ENCODE peak calls at places on chromosomes 12 and 14, in four cellular contexts. M is mammary epithelial cell; C is CD8-positive, alpha-beta T cell; F is fibroblast of the aortic adventitia. G is an unnamed sample.

GRCh38 chr12:114411081-114411836 is 5.3 kb upstream of the TBX5 start:
- DNase-seq in F (no peak), C (no peak), M (no peak), G (no peak)

GRCh38 chr12:93183940-93184663 is 193.6 kb upstream of the NUDT4 start:
- DNase-seq in M (no peak), F (peak), C (no peak), G (no peak)

GRCh38 chr14:105292810-105293711 is 7.7 kb downstream of the BRF1 start:
- DNase-seq in M (no peak), F (no peak), C (no peak), G (no peak)

GRCh38 chr14:72516936-72517408 is 376.9 kb downstream of the DPF3 start:
- DNase-seq in M (peak), C (peak), F (peak), G (peak)

GRCh38 chr14:61663312-61663974 is 31.9 kb upstream of the HIF1A start:
- DNase-seq in M (no peak), F (no peak), C (no peak), G (no peak)

GRCh38 chr14:88556581-88556980 is 1.8 kb upstream of the PTPN21 start:
- DNase-seq in F (peak), C (no peak), M (no peak), G (no peak)

GRCh38 chr12:113932411-113933196 is 33.5 kb downstream of the RBM19 start:
- DNase-seq in F (peak), C (no peak), M (no peak), G (peak)

GRCh38 chr14:34328178-34328577 is 133.9 kb downstream of the SPTSSA start:
- DNase-seq in C (no peak), F (no peak), M (no peak), G (no peak)

GRCh38 chr14:74867673-74868072 is 8.3 kb downstream of the PROX2 start:
- DNase-seq in M (no peak), C (peak), F (peak), G (no peak)

GRCh38 chr14:97848351-97848980 is 1051.3 kb downstream of the VRK1 start:
- DNase-seq in M (no peak), C (no peak), F (no peak), G (no peak)

GRCh38 chr14:35940291-35940690 is 114.2 kb downstream of the BRMS1L start:
- DNase-seq in F (no peak), M (no peak), C (no peak), G (no peak)

GRCh38 chr12:7068240-7068993 is 7.9 kb downstream of the C1S start:
- DNase-seq in C (no peak), M (no peak), F (peak), G (no peak)

GRCh38 chr14:95533391-95533821 is 1.4 kb upstream of the GLRX5 start:
- DNase-seq in F (peak), M (no peak), C (no peak), G (no peak)

GRCh38 chr12:12508612-12509011 is 54.1 kb downstream of the DUSP16 start:
- DNase-seq in C (no peak), F (peak), M (peak), G (peak)

GRCh38 chr12:132618683-132619043 is at the start of gene P2RX2:
- DNase-seq in M (no peak), C (no peak), F (no peak), G (no peak)

GRCh38 chr12:71755146-71755892 is 656 bp downstream of the RAB21 start:
- DNase-seq in C (peak), F (peak), M (peak), G (peak)

GRCh38 chr12:104727866-104728449 is 230.1 kb downstream of the SLC41A2 start:
- DNase-seq in M (no peak), F (no peak), C (no peak), G (no peak)

GRCh38 chr14:72892879-72893635 is 844 bp downstream of the DPF3 start:
- DNase-seq in C (peak), M (peak), F (peak), G (peak)

GRCh38 chr14:55794655-55795583 is 214.9 kb downstream of the KTN1 start:
- DNase-seq in F (peak), C (no peak), M (peak), G (peak)

GRCh38 chr14:52015411-52016030 is 26.2 kb downstream of the RTRAF start:
- DNase-seq in F (no peak), C (no peak), M (no peak), G (peak)

GRCh38 chr12:49557917-49558215 is 10.1 kb downstream of the MCRS1 start:
- DNase-seq in M (no peak), F (no peak), C (no peak), G (no peak)

GRCh38 chr12:111105294-111105693 is 184.9 kb upstream of the MYL2 start:
- DNase-seq in M (no peak), C (no peak), F (no peak), G (no peak)

GRCh38 chr12:113069751-113070116 is 13.2 kb downstream of the DTX1 start:
- DNase-seq in C (no peak), F (no peak), M (no peak), G (no peak)

GRCh38 chr14:75229576-75229922 is 49.1 kb upstream of the FOS start:
- DNase-seq in F (no peak), M (no peak), C (no peak), G (peak)

GRCh38 chr12:9971158-9971557 is at the start of gene CLEC12A:
- DNase-seq in C (no peak), M (no peak), F (no peak), G (no peak)

GRCh38 chr12:108270841-108271126 is 68.3 kb downstream of the CMKLR1 start:
- DNase-seq in C (no peak), M (no peak), F (no peak), G (no peak)

GRCh38 chr12:8108808-8109398 is 14.5 kb upstream of the CLEC4A start:
- DNase-seq in C (peak), F (peak), M (peak), G (peak)

GRCh38 chr12:103399986-103400385 is 95.8 kb downstream of the C12orf42 start:
- DNase-seq in C (no peak), F (no peak), M (no peak), G (no peak)

DNA sequence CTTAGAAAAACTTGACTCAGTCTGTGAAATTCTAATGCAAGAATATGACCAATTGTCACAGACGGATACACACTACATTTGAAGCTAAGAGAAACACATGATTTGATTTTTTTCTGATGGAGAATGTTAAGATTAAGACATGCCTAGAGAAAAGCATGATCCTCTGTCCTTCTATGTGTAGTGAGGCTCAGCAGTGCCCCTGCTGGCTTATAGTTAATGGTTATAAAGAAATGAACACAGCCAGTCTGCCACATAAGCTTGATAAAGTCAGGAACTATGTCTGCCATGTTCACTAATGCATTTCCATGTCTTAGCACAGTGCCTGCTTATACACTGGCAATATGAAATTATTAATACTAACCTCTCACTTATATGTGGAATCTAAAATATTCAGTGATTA is 168.1 kb upstream of the DAAM1 start:
- DNase-seq in C (no peak), M (peak), F (peak), G (peak)
- TF ChIP-seq CTCF in C (no peak), M (peak), F (peak), G (peak)

DNA sequence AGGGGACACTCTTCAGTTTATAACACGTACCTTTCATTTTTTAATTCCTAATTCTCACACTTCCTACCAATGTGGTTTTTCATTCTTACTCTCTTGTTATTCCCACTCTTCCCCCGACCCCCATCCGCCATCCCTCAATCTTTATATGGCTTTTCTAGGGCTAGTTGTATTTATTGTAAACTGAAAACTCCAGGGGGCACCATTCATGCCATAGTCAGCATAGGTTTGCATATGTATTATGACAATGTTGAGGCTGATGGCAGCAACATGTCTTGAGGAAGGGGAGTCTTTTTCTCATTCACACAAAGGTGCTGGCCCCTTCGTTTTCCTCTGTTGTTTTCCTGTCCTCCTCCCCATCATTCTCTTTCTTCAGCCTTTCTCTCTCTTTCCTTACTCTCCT is 27.7 kb upstream of the LTA4H start:
- DNase-seq in F (peak), M (no peak), C (no peak), G (peak)
- TF ChIP-seq CTCF in F (peak), M (peak), C (no peak), G (peak)

GRCh38 chr14:53195949-53196348 is 42.8 kb upstream of the DDHD1 start:
- DNase-seq in F (no peak), C (no peak), M (no peak), G (no peak)
- TF ChIP-seq CTCF in F (no peak), C (no peak), M (no peak), G (no peak)

GRCh38 chr12:120581998-120582397 is 796 bp upstream of the POP5 start:
- DNase-seq in M (no peak), F (peak), C (no peak), G (no peak)

GRCh38 chr12:120586860-120587259 is 5.7 kb upstream of the POP5 start:
- DNase-seq in M (no peak), F (no peak), C (no peak), G (no peak)

GRCh38 chr12:120586216-120586615 is 5.0 kb upstream of the POP5 start:
- DNase-seq in C (no peak), F (no peak), M (no peak), G (no peak)

GRCh38 chr12:120583478-120584030 is 2.4 kb upstream of the POP5 start:
- DNase-seq in M (peak), C (peak), F (peak), G (peak)

GRCh38 chr12:120584343-120585149 is 3.3 kb upstream of the POP5 start:
- DNase-seq in M (peak), F (peak), C (peak), G (peak)
- TF ChIP-seq CTCF in M (peak), F (peak), C (peak), G (peak)

GRCh38 chr14:101176535-101177205 is 273.1 kb upstream of the RTL1 start:
- DNase-seq in F (no peak), M (no peak), C (no peak), G (no peak)

GRCh38 chr14:101174980-101175606 is 271.6 kb upstream of the RTL1 start:
- DNase-seq in M (no peak), F (no peak), C (no peak), G (peak)

GRCh38 chr14:101174522-101174838 is 271.0 kb upstream of the RTL1 start:
- DNase-seq in F (no peak), M (no peak), C (no peak), G (no peak)

GRCh38 chr14:101177301-101178055 is 274.0 kb upstream of the RTL1 start:
- DNase-seq in M (no peak), C (no peak), F (no peak), G (no peak)

GRCh38 chr14:101175731-101176534 is 272.4 kb upstream of the RTL1 start:
- DNase-seq in C (no peak), F (no peak), M (no peak), G (no peak)
- TF ChIP-seq CTCF in C (no peak), F (no peak), M (no peak), G (no peak)